ENCODE peak calls at places on chromosome 19, in six cellular contexts. M, H, G, E, F and D are unnamed samples. For H3K4me1, the result is how much of the 10 kb centered on the place peaks cover.

GRCh38 chr19:12984683-12985048 is 10.6 kb upstream of the NFIX start:
- DNase-seq in M (no peak), H (no peak), G (no peak), E (peak), F (no peak), D (no peak)

GRCh38 chr19:36041831-36042230 is 9.2 kb upstream of the CLIP3 start:
- DNase-seq in M (no peak), H (peak), G (no peak), E (no peak), F (no peak), D (no peak)

GRCh38 chr19:3142292-3142670 is 6.4 kb downstream of the GNA15 start:
- DNase-seq in M (no peak), H (no peak), G (no peak), E (no peak), F (no peak), D (no peak)

GRCh38 chr19:29092712-29093552 is 120.0 kb downstream of the UQCRFS1 start:
- DNase-seq in M (no peak), H (no peak), G (no peak), E (no peak), F (no peak), D (no peak)

GRCh38 chr19:13160557-13160956 is 10.3 kb downstream of the IER2 start:
- DNase-seq in M (no peak), H (no peak), G (no peak), E (no peak), F (no peak), D (no peak)

GRCh38 chr19:13463296-13463695 is 43.0 kb downstream of the CACNA1A start:
- DNase-seq in M (no peak), H (no peak), G (no peak), E (no peak), F (no peak), D (no peak)

GRCh38 chr19:49473868-49474544 is at the start of gene FLT3LG:
- DNase-seq in M (peak), H (peak), G (no peak), E (no peak), F (peak), D (peak)

GRCh38 chr19:34171539-34171876 is 796 bp upstream of the LSM14A start:
- DNase-seq in M (no peak), H (no peak), G (no peak), E (no peak), F (no peak), D (no peak)

GRCh38 chr19:44608391-44608821 is 5.0 kb upstream of the IGSF23 start:
- DNase-seq in M (no peak), H (no peak), G (no peak), E (no peak), F (no peak), D (no peak)

GRCh38 chr19:35565016-35565856 is 1.8 kb upstream of the ATP4A start:
- DNase-seq in M (no peak), H (no peak), G (no peak), E (no peak), F (no peak), D (peak)

GRCh38 chr19:31147234-31147633 is 202.0 kb downstream of the TSHZ3 start:
- DNase-seq in M (no peak), H (no peak), G (no peak), E (no peak), F (no peak), D (no peak)

GRCh38 chr19:47086280-47086679 is 27.3 kb downstream of the ZC3H4 start:
- DNase-seq in M (no peak), H (no peak), G (no peak), E (no peak), F (no peak), D (no peak)

GRCh38 chr19:47564081-47564480 is 8.9 kb downstream of the ZNF541 start:
- DNase-seq in M (no peak), H (no peak), G (no peak), E (no peak), F (peak), D (peak)

GRCh38 chr19:2923510-2923909 is 21.3 kb downstream of the ZNF77 start:
- DNase-seq in M (no peak), H (no peak), G (no peak), E (peak), F (no peak), D (peak)

GRCh38 chr19:57512845-57513244 is 13.1 kb downstream of the ZNF773 start:
- DNase-seq in M (no peak), H (no peak), G (no peak), E (no peak), F (no peak), D (no peak)

GRCh38 chr19:20925481-20925880 is 2.4 kb downstream of the ZNF85 start:
- DNase-seq in M (no peak), H (no peak), G (no peak), E (no peak), F (no peak), D (no peak)

GRCh38 chr19:46014534-46014933 is 8.3 kb downstream of the PGLYRP1 start:
- DNase-seq in M (no peak), H (no peak), G (no peak), E (no peak), F (no peak), D (no peak)

GRCh38 chr19:45768644-45769053 is 403 bp downstream of the SIX5 start:
- DNase-seq in M (no peak), H (no peak), G (no peak), E (no peak), F (peak), D (peak)

GRCh38 chr19:53308339-53308811 is 25.2 kb upstream of the ZNF845 start:
- DNase-seq in M (no peak), H (no peak), G (no peak), E (no peak), F (no peak), D (peak)

GRCh38 chr19:52959613-52960295 is 2.9 kb downstream of the ZNF816 start:
- DNase-seq in M (no peak), H (no peak), G (no peak), E (no peak), F (no peak), D (no peak)

GRCh38 chr19:8456064-8456463 is 11.3 kb downstream of the HNRNPM start:
- DNase-seq in M (no peak), H (no peak), G (no peak), E (no peak), F (no peak), D (peak)

GRCh38 chr19:1725100-1726064 is 27.9 kb upstream of the ONECUT3 start:
- DNase-seq in M (no peak), H (no peak), G (no peak), E (no peak), F (peak), D (peak)

GRCh38 chr19:3544742-3545668 is 6.0 kb downstream of the TEKTIP1 start:
- DNase-seq in M (peak), H (peak), G (no peak), E (no peak), F (peak), D (peak)

GRCh38 chr19:3707868-3708206 is 347 bp upstream of the TJP3 start:
- DNase-seq in M (no peak), H (no peak), G (no peak), E (no peak), F (no peak), D (no peak)

GRCh38 chr19:53915000-53915399 is 5.9 kb downstream of the CACNG7 start:
- DNase-seq in M (no peak), H (no peak), G (no peak), E (no peak), F (no peak), D (no peak)

GRCh38 chr19:19538077-19538764 is at the start of gene CILP2:
- DNase-seq in M (no peak), H (no peak), G (no peak), E (no peak), F (peak), D (peak)

GRCh38 chr19:49414256-49414655 is 9.0 kb downstream of the PTH2 start:
- DNase-seq in M (no peak), H (no peak), G (no peak), E (no peak), F (no peak), D (no peak)

GRCh38 chr19:54470991-54471782 is 1.9 kb downstream of the CDC42EP5 start:
- DNase-seq in M (peak), H (no peak), G (no peak), E (peak), F (peak), D (peak)

GRCh38 chr19:31946491-31946890 is 398.9 kb upstream of the ZNF507 start:
- DNase-seq in M (peak), H (no peak), G (no peak), E (no peak), F (no peak), D (no peak)

GRCh38 chr19:1453525-1454371 is 3.8 kb downstream of the APC2 start:
- DNase-seq in M (peak), H (peak), G (no peak), E (no peak), F (no peak), D (no peak)

GRCh38 chr19:12628040-12629022 is 17.6 kb downstream of the ZNF791 start:
- DNase-seq in M (no peak), H (no peak), G (no peak), E (no peak), F (no peak), D (no peak)

GRCh38 chr19:55341191-55342043 is 1.7 kb downstream of the KMT5C start:
- DNase-seq in M (peak), H (peak), G (no peak), E (no peak), F (peak), D (peak)

GRCh38 chr19:51365211-51366049 is 758 bp downstream of the ETFB start:
- DNase-seq in M (no peak), H (peak), G (no peak), E (no peak), F (peak), D (peak)

GRCh38 chr19:47316513-47316912 is 6.9 kb downstream of the C5AR1 start:
- DNase-seq in M (no peak), H (no peak), G (no peak), E (no peak), F (no peak), D (no peak)

GRCh38 chr19:51531349-51532315 is at the start of gene SIGLEC6:
- DNase-seq in M (peak), H (no peak), G (peak), E (no peak), F (peak), D (no peak)

GRCh38 chr19:7419153-7419552 is 69.7 kb downstream of the PEX11G start:
- DNase-seq in M (no peak), H (no peak), G (no peak), E (no peak), F (no peak), D (no peak)

GRCh38 chr19:15403151-15403531 is 15.6 kb downstream of the AKAP8L start:
- DNase-seq in M (no peak), H (no peak), G (no peak), E (no peak), F (no peak), D (no peak)

GRCh38 chr19:15401397-15401710 is 17.4 kb downstream of the AKAP8L start:
- DNase-seq in M (no peak), H (no peak), G (no peak), E (no peak), F (no peak), D (no peak)

GRCh38 chr19:15400521-15401396 is 18.0 kb downstream of the AKAP8L start:
- DNase-seq in M (no peak), H (peak), G (no peak), E (no peak), F (no peak), D (no peak)

GRCh38 chr19:15404097-15404779 is 14.6 kb downstream of the AKAP8L start:
- DNase-seq in M (no peak), H (no peak), G (no peak), E (no peak), F (no peak), D (no peak)

DNA sequence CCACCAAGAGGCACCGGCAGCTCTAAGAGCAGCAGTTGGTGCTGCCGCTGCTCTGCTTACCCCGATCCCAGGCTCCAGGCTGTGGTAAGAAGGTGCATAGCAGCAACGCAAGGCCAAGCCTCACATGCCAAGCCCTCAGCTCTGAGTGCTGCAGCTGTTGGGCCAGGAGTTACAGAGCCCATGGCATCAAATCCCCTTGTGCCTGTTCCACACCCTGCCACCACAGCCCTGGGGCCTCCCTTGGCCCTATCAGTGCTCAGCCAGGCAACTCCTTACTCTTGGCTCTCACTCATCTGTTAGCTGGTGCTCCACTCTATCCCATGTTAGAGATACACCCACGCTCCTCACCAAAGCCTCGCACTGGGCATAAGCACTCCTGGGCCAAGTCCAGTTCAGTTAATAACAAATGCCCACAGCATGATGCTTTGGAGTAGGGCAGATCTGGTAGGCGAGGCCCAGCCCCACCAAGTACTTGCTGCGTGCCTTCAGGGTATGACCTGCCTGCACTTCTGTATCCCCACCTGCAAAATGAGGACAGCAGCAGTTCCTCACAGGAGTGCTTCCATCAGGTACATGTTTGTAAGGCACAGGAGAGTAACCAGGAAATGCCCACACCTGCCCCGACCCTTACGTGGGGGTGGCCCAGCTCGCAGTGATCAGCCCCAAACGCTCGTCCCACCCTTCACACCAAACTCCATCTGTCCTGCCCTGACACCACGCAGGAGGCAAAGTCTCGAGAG is 16.2 kb downstream of the AKAP8L start:
- DNase-seq in M (no peak), H (no peak), G (no peak), E (no peak), F (no peak), D (no peak)
- TF ChIP-seq POLR2A in M (no peak), H (no peak), G (no peak), E (no peak), F (no peak), D (no peak)

GRCh38 chr19:4720037-4720700 is 3.5 kb downstream of the DPP9 start:
- DNase-seq in M (no peak), H (no peak), G (no peak), E (no peak), F (no peak), D (no peak)

GRCh38 chr19:4719499-4719866 is 4.2 kb downstream of the DPP9 start:
- DNase-seq in M (no peak), H (no peak), G (no peak), E (no peak), F (no peak), D (no peak)

GRCh38 chr19:4715529-4716221 is 8.0 kb downstream of the DPP9 start:
- DNase-seq in M (no peak), H (no peak), G (no peak), E (no peak), F (peak), D (peak)

GRCh38 chr19:4717191-4717965 is 6.3 kb downstream of the DPP9 start:
- DNase-seq in M (peak), H (no peak), G (no peak), E (no peak), F (no peak), D (no peak)

GRCh38 chr19:4717966-4718701 is 5.5 kb downstream of the DPP9 start:
- DNase-seq in M (no peak), H (no peak), G (no peak), E (no peak), F (no peak), D (no peak)
- H3K4me1 ChIP-seq in M (under half), H (under half), G (under half), E (under half), F (under half), D (under half)

DNA sequence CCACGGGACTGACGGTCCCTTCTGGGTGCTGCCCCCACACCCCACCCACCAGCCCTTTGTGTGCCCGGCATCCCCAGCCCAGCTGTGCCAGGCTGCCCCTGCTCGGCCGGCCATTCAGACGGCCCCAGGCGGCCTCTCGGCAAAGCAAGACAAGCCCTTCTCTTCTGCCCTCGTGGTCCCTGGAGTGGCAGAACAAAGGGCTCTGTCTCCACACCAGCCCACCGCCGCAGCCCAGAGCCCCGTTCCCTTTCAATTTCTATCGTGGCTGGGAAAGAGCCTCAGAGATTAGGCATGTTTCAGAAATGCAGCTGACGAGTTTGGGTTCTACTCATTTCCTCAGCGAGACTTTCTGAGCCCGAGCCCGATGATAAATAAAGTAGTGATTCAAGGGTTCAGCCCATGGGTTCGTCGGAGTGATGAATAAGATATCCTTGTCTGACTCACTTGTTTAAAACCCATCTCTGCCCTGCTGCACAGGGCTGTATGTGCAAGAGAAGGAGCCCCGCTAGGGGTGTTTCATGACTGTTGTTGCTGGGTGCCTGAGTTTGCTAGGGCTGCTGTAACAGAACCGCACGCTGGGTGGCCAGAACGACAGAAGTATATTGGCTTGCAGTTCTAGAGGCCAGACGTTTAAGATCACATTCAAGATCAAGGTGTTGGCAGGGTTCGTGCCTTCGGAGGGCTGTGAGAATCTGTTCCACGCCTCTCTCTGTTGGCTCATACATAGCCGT is 4.3 kb downstream of the MYO9B start:
- DNase-seq in M (peak), H (peak), G (peak), E (peak), F (peak), D (peak)
- TF ChIP-seq POLR2A in M (no peak), H (peak), G (peak), E (no peak), F (peak), D (no peak)

GRCh38 chr19:39193785-39194184 is 3.0 kb upstream of the NCCRP1 start:
- DNase-seq in M (no peak), H (no peak), G (no peak), E (no peak), F (no peak), D (peak)
- H3K4me1 ChIP-seq in M (under half), H (under half), G (under half), E (under half), F (under half), D (half or more)

GRCh38 chr19:9782282-9782681 is 13.7 kb upstream of the ZNF846 start:
- DNase-seq in M (no peak), H (no peak), G (no peak), E (no peak), F (no peak), D (no peak)
- TF ChIP-seq POLR2A in M (no peak), H (no peak), G (no peak), E (no peak), F (no peak), D (no peak)

GRCh38 chr19:18477042-18477760 is 39.3 kb upstream of the ISYNA1 start:
- DNase-seq in M (no peak), H (no peak), G (no peak), E (no peak), F (no peak), D (no peak)

GRCh38 chr19:18474366-18474887 is 36.5 kb upstream of the ISYNA1 start:
- DNase-seq in M (no peak), H (no peak), G (no peak), E (no peak), F (no peak), D (no peak)

GRCh38 chr19:18475004-18475453 is 37.1 kb upstream of the ISYNA1 start:
- DNase-seq in M (no peak), H (no peak), G (no peak), E (no peak), F (no peak), D (no peak)

GRCh38 chr19:18476507-18477041 is 38.6 kb upstream of the ISYNA1 start:
- DNase-seq in M (no peak), H (no peak), G (no peak), E (no peak), F (no peak), D (no peak)

GRCh38 chr19:18475762-18476331 is 37.9 kb upstream of the ISYNA1 start:
- DNase-seq in M (no peak), H (no peak), G (no peak), E (no peak), F (no peak), D (no peak)
- H3K4me1 ChIP-seq in M (under half), H (under half), G (under half), E (half or more), F (under half), D (half or more)